ENCODE peak calls at places on chromosomes 13 and 19, in four cellular contexts. I is K562, T is SK-N-SH, G is HCT116. Q is an unnamed sample.

GRCh38 chr19:1222394-1222793 is 15.4 kb downstream of the CBARP start:
- DNase-seq in T (peak), I (no peak), G (no peak), Q (no peak)

GRCh38 chr13:107124129-107124718 is 556.3 kb upstream of the ARGLU1 start:
- DNase-seq in G (no peak), I (no peak), T (peak), Q (peak)

GRCh38 chr19:54257116-54257480 is at the start of gene LILRB5:
- DNase-seq in I (no peak), G (no peak), T (no peak), Q (no peak)

GRCh38 chr13:24574847-24575246 is 62.3 kb upstream of the PARP4 start:
- DNase-seq in G (no peak), I (no peak), T (no peak), Q (no peak)

GRCh38 chr19:31270897-31271568 is 78.2 kb downstream of the TSHZ3 start:
- DNase-seq in G (no peak), T (no peak), I (no peak), Q (no peak)

GRCh38 chr13:31433201-31433600 is 233.4 kb downstream of the B3GLCT start:
- DNase-seq in G (no peak), I (no peak), T (no peak), Q (no peak)

GRCh38 chr13:111909501-111909900 is 157.4 kb upstream of the SOX1 start:
- DNase-seq in G (no peak), I (no peak), T (no peak), Q (no peak)

GRCh38 chr13:24050292-24050711 is 110.2 kb upstream of the SPATA13 start:
- DNase-seq in I (no peak), T (no peak), G (no peak), Q (no peak)

GRCh38 chr19:4557971-4558941 is 1.2 kb downstream of the SEMA6B start:
- DNase-seq in G (no peak), I (no peak), T (peak), Q (no peak)

GRCh38 chr13:42867232-42867631 is 85.8 kb downstream of the FAM216B start:
- DNase-seq in T (no peak), I (no peak), G (no peak), Q (no peak)

GRCh38 chr13:39836038-39836437 is 180.6 kb downstream of the COG6 start:
- DNase-seq in G (no peak), T (no peak), I (no peak), Q (no peak)

GRCh38 chr19:35641515-35642151 is at the start of gene ETV2:
- DNase-seq in I (peak), G (no peak), T (peak), Q (no peak)

GRCh38 chr13:44692173-44692713 is 116.1 kb upstream of the TSC22D1 start:
- DNase-seq in T (no peak), G (peak), I (peak), Q (no peak)

GRCh38 chr13:40537146-40537895 is 129.1 kb downstream of the FOXO1 start:
- DNase-seq in I (no peak), T (no peak), G (no peak), Q (no peak)

GRCh38 chr19:39802958-39803357 is 24.3 kb downstream of the LEUTX start:
- DNase-seq in G (no peak), T (no peak), I (no peak), Q (no peak)

GRCh38 chr19:55529636-55530230 is 7.2 kb downstream of the SBK2 start:
- DNase-seq in I (no peak), T (no peak), G (no peak), Q (no peak)

GRCh38 chr19:55527197-55528029 is 9.5 kb downstream of the SBK2 start:
- DNase-seq in T (no peak), G (no peak), I (no peak), Q (no peak)

GRCh38 chr19:55525289-55526101 is 11.4 kb downstream of the SBK2 start:
- DNase-seq in I (no peak), T (no peak), G (no peak), Q (no peak)

GRCh38 chr19:55528030-55528801 is 8.7 kb downstream of the SBK2 start:
- DNase-seq in G (no peak), I (no peak), T (peak), Q (peak)

GRCh38 chr19:55526216-55527196 is 10.4 kb downstream of the SBK2 start:
- DNase-seq in T (peak), I (no peak), G (no peak), Q (peak)
- TF ChIP-seq ELF1 in T (no peak), I (no peak), G (no peak), Q (peak)

GRCh38 chr13:93726173-93727019 is 499.8 kb downstream of the GPC6 start:
- DNase-seq in G (no peak), T (no peak), I (no peak), Q (no peak)
- TF ChIP-seq ELF1 in G (no peak), T (no peak), I (no peak), Q (no peak)

GRCh38 chr13:85445534-85445933 is 353.7 kb downstream of the SLITRK6 start:
- DNase-seq in I (no peak), T (no peak), G (no peak), Q (no peak)
- TF ChIP-seq ELF1 in I (no peak), T (no peak), G (no peak), Q (no peak)

DNA sequence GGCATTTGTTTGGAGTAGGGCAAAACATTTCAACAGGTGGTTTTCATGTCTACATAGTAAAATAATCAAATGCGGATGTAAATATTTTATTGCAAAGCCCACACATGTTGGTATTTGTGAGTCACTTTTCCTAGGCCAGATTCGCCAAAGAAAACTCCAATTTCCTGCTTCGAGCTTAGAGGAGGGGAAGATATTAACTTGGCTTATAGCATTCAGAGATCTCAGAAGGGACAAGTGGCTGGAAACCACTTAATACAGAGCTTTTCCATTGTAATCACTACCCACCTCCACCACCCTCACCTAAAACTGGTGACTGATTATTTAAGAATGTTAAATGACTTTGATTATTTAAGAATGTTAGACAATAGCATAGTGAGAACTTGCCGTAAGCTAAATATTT is 530.6 kb upstream of the SPRY2 start:
- DNase-seq in G (no peak), T (no peak), I (no peak), Q (no peak)
- TF ChIP-seq ELF1 in G (no peak), T (no peak), I (no peak), Q (no peak)

Q was measured in HepG2.